ENCODE peak calls at places on chromosomes 1 and 21, in nine cellular contexts. I is SJSA1; O is body of pancreas; Q is CD8-positive, alpha-beta memory T cell; T is neuronal stem cell; B is left ventricle myocardium inferior; Y is neural progenitor cell; S is A549; H is spleen. V is an unnamed sample.

GRCh38 chr1:207302618-207303408 is 18.7 kb upstream of the CD55 start:
- DNase-seq in I (no peak), O (no peak), Q (no peak), T (no peak), B (no peak), Y (no peak), S (no peak), H (no peak), V (no peak)

GRCh38 chr1:6960291-6960758 is 175.1 kb downstream of the CAMTA1 start:
- DNase-seq in I (no peak), O (peak; percentile 29), Q (no peak), T (no peak), B (no peak), Y (no peak), S (no peak), H (no peak), V (no peak)

GRCh38 chr1:19462781-19463180 is 22.6 kb downstream of the CAPZB start:
- DNase-seq in I (no peak), O (no peak), Q (no peak), T (no peak), B (no peak), Y (no peak), S (no peak), H (no peak), V (no peak)

GRCh38 chr1:63935148-63935547 is 161.3 kb downstream of the ROR1 start:
- DNase-seq in I (no peak), O (peak; percentile 45), Q (no peak), T (no peak), B (no peak), Y (no peak), S (no peak), H (no peak), V (no peak)

GRCh38 chr1:14082331-14082730 is 382.3 kb downstream of the PRDM2 start:
- DNase-seq in I (no peak), O (no peak), Q (no peak), T (no peak), B (no peak), Y (no peak), S (no peak), H (no peak), V (no peak)

GRCh38 chr1:173508541-173508940 is 31.4 kb downstream of the PRDX6 start:
- DNase-seq in I (no peak), O (no peak), Q (no peak), T (no peak), B (no peak), Y (no peak), S (no peak), H (no peak), V (no peak)

GRCh38 chr1:6392081-6392879 is 1.3 kb downstream of the ACOT7 start:
- DNase-seq in I (no peak), O (no peak), Q (peak; percentile 12), T (no peak), B (no peak), Y (no peak), S (no peak), H (no peak), V (peak; percentile 39)

GRCh38 chr1:24154215-24154614 is 11.3 kb upstream of the IL22RA1 start:
- DNase-seq in I (no peak), O (no peak), Q (no peak), T (no peak), B (no peak), Y (peak; percentile 57), S (no peak), H (no peak), V (no peak)

GRCh38 chr21:14403681-14404318 is 20.9 kb upstream of the HSPA13 start:
- DNase-seq in I (no peak), O (no peak), Q (peak; percentile 16), T (no peak), B (no peak), Y (peak; percentile 21), S (peak; percentile 2), H (no peak), V (no peak)

GRCh38 chr1:165828103-165828558 is 717 bp downstream of the UCK2 start:
- DNase-seq in I (peak; percentile 53), O (peak; percentile 56), Q (peak; percentile 45), T (peak; percentile 36), B (peak; percentile 22), Y (peak; percentile 65), S (peak; percentile 68), H (peak; percentile 91), V (peak; percentile 73)

GRCh38 chr1:186782791-186783190 is 46.0 kb upstream of the PLA2G4A start:
- DNase-seq in I (no peak), O (no peak), Q (no peak), T (no peak), B (no peak), Y (no peak), S (no peak), H (no peak), V (no peak)

GRCh38 chr1:10625076-10625475 is 150.3 kb downstream of the PEX14 start:
- DNase-seq in I (no peak), O (no peak), Q (no peak), T (no peak), B (no peak), Y (no peak), S (no peak), H (peak; percentile 38), V (no peak)

GRCh38 chr1:100704473-100704872 is 15.1 kb upstream of the VCAM1 start:
- DNase-seq in I (no peak), O (no peak), Q (no peak), T (no peak), B (no peak), Y (no peak), S (no peak), H (no peak), V (no peak)

GRCh38 chr1:14440731-14441130 is 157.8 kb upstream of the KAZN start:
- DNase-seq in I (no peak), O (no peak), Q (no peak), T (no peak), B (no peak), Y (no peak), S (no peak), H (no peak), V (no peak)

GRCh38 chr1:113929750-113930498 is 800 bp downstream of the HIPK1 start:
- DNase-seq in I (peak; percentile 49), O (peak; percentile 68), Q (peak; percentile 87), T (peak; percentile 47), B (peak; percentile 31), Y (peak; percentile 73), S (peak; percentile 25), H (peak; percentile 94), V (peak; percentile 78)

GRCh38 chr1:241695454-241696171 is 43.5 kb downstream of the WDR64 start:
- DNase-seq in I (no peak), O (no peak), Q (no peak), T (no peak), B (no peak), Y (no peak), S (no peak), H (no peak), V (no peak)

GRCh38 chr1:29823536-29823935 is 587.2 kb downstream of the PTPRU start:
- DNase-seq in I (no peak), O (no peak), Q (no peak), T (no peak), B (no peak), Y (peak; percentile 30), S (no peak), H (no peak), V (no peak)

GRCh38 chr1:45802343-45803298 is 791 bp upstream of the MAST2 start:
- DNase-seq in I (peak; percentile 94), O (peak; percentile 54), Q (no peak), T (peak; percentile 33), B (peak; percentile 68), Y (peak; percentile 38), S (peak; percentile 86), H (no peak), V (peak; percentile 79)

GRCh38 chr1:51875291-51875772 is 3.2 kb downstream of the NRDC start:
- DNase-seq in I (no peak), O (no peak), Q (no peak), T (no peak), B (no peak), Y (no peak), S (no peak), H (no peak), V (no peak)
- H3K4me1 ChIP-seq in I (peaks cover 25% of the 10 kb centered on the region), O (peaks cover 36% of the 10 kb centered on the region), Q (peaks cover 53% of the 10 kb centered on the region), T (peaks cover 2% of the 10 kb centered on the region), B (peaks cover 82% of the 10 kb centered on the region), Y (peaks cover 16% of the 10 kb centered on the region), S (peaks cover 26% of the 10 kb centered on the region), H (peaks cover 24% of the 10 kb centered on the region), V (peaks cover 34% of the 10 kb centered on the region)

DNA sequence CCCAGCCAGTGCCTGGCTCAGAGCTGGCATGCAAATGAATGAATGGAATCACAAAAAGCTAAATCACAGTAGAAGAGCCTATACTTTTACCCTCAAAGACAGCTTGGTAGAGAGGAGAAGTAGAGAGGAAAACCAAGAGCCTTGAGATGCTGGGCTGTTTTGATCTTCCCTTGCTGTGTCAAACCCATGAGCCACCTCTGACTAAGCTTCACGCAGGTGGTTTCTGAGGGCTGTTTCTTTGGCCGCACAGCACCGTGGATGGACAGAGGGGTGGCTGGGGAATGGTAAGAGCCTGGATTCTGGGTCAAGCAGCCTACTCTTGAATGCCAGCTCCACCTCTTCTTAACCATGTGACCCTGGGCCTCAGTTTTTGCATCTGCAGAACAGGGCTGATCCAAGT is 18.6 kb downstream of the ABCG1 start:
- DNase-seq in I (no peak), O (no peak), Q (peak; percentile 26), T (no peak), B (no peak), Y (no peak), S (no peak), H (no peak), V (no peak)
- H3K4me1 ChIP-seq in I (peaks cover 26% of the 10 kb centered on the region), O (peaks cover 37% of the 10 kb centered on the region), Q (peaks cover 74% of the 10 kb centered on the region), T (peaks cover 14% of the 10 kb centered on the region), B (peaks cover 68% of the 10 kb centered on the region), Y (peaks cover 47% of the 10 kb centered on the region), S (peaks cover 22% of the 10 kb centered on the region), H (peaks cover 56% of the 10 kb centered on the region), V (peaks cover 48% of the 10 kb centered on the region)

GRCh38 chr1:240152611-240153297 is 61.1 kb downstream of the FMN2 start:
- DNase-seq in I (no peak), O (no peak), Q (no peak), T (no peak), B (no peak), Y (no peak), S (no peak), H (no peak), V (no peak)
- H3K4me1 ChIP-seq in I (peaks cover 4% of the 10 kb centered on the region), O (no peaks in the 10 kb centered on the region), Q (no peaks in the 10 kb centered on the region), T (no peaks in the 10 kb centered on the region), B (no peaks in the 10 kb centered on the region), Y (no peaks in the 10 kb centered on the region), S (peaks cover 7% of the 10 kb centered on the region), H (no peaks in the 10 kb centered on the region), V (no peaks in the 10 kb centered on the region)

GRCh38 chr1:201304126-201304525 is 20.8 kb downstream of the PKP1 start:
- DNase-seq in I (no peak), O (no peak), Q (no peak), T (no peak), B (no peak), Y (no peak), S (no peak), H (no peak), V (no peak)

GRCh38 chr1:201307760-201308499 is 24.6 kb downstream of the PKP1 start:
- DNase-seq in I (no peak), O (no peak), Q (no peak), T (no peak), B (no peak), Y (no peak), S (peak; percentile 40), H (no peak), V (peak; percentile 89)

GRCh38 chr1:201309420-201309819 is 26.1 kb downstream of the PKP1 start:
- DNase-seq in I (no peak), O (peak; percentile 47), Q (no peak), T (peak; percentile 57), B (peak; percentile 67), Y (peak; percentile 89), S (peak; percentile 48), H (no peak), V (peak; percentile 87)

GRCh38 chr1:201305815-201306214 is 22.5 kb downstream of the PKP1 start:
- DNase-seq in I (no peak), O (no peak), Q (no peak), T (no peak), B (no peak), Y (no peak), S (no peak), H (no peak), V (no peak)

GRCh38 chr1:201307239-201307638 is 23.9 kb downstream of the PKP1 start:
- DNase-seq in I (no peak), O (no peak), Q (no peak), T (no peak), B (no peak), Y (no peak), S (no peak), H (no peak), V (no peak)
- H3K4me1 ChIP-seq in I (no peaks in the 10 kb centered on the region), O (peaks cover 9% of the 10 kb centered on the region), Q (no peaks in the 10 kb centered on the region), T (peaks cover 18% of the 10 kb centered on the region), B (peaks cover 45% of the 10 kb centered on the region), Y (peaks cover 14% of the 10 kb centered on the region), S (peaks cover 54% of the 10 kb centered on the region), H (no peaks in the 10 kb centered on the region), V (peaks cover 32% of the 10 kb centered on the region)

V was measured in mucosa of descending colon.